ENCODE peak calls at places on chromosomes 12 and 14, in five cellular contexts. S is AG08396, G is A549, X is prostate gland, Y is aorta. Z is an unnamed sample.

GRCh38 chr14:93903342-93904184 is 23.6 kb upstream of the FAM181A start:
- DNase-seq in S (no peak), X (no peak), G (peak), Y (no peak), Z (no peak)

GRCh38 chr12:117162649-117163048 is 27.6 kb downstream of the FBXO21 start:
- DNase-seq in X (no peak), S (no peak), Y (no peak), G (no peak), Z (no peak)

GRCh38 chr12:27709932-27710591 is 570 bp upstream of the MRPS35 start:
- DNase-seq in X (peak), Y (peak), G (peak), S (no peak), Z (no peak)

GRCh38 chr12:94621662-94622359 is 28.5 kb downstream of the TMCC3 start:
- DNase-seq in X (no peak), S (no peak), Y (no peak), G (no peak), Z (peak)

GRCh38 chr14:105889666-105890473 is 363.5 kb downstream of the TMEM121 start:
- DNase-seq in S (no peak), Y (peak), X (no peak), G (no peak), Z (no peak)

GRCh38 chr14:100398044-100398443 is 74.9 kb downstream of the SLC25A47 start:
- DNase-seq in Y (no peak), X (peak), S (no peak), G (peak), Z (no peak)

GRCh38 chr12:72236071-72236705 is 36.0 kb upstream of the TRHDE start:
- DNase-seq in G (no peak), X (no peak), S (no peak), Y (no peak), Z (no peak)

GRCh38 chr12:1500095-1500801 is 94.1 kb downstream of the FBXL14 start:
- DNase-seq in Y (peak), G (peak), X (no peak), S (peak), Z (peak)

GRCh38 chr12:42104784-42105183 is 39.9 kb downstream of the GXYLT1 start:
- DNase-seq in Y (no peak), G (no peak), S (no peak), X (no peak), Z (no peak)

GRCh38 chr12:1127021-1127420 is 136.0 kb downstream of the ERC1 start:
- DNase-seq in X (no peak), S (no peak), G (no peak), Y (no peak), Z (no peak)

GRCh38 chr14:58059121-58059520 is 92.9 kb downstream of the ARMH4 start:
- DNase-seq in G (no peak), X (no peak), Y (no peak), S (no peak), Z (no peak)

GRCh38 chr12:117686911-117687377 is 281.8 kb downstream of the KSR2 start:
- DNase-seq in X (peak), Y (peak), S (peak), G (peak), Z (peak)

GRCh38 chr14:101972126-101972785 is 7.9 kb downstream of the DYNC1H1 start:
- DNase-seq in G (peak), Y (peak), X (peak), S (peak), Z (peak)

GRCh38 chr12:57631566-57632368 is 1.2 kb downstream of the B4GALNT1 start:
- DNase-seq in G (no peak), Y (no peak), S (peak), X (peak), Z (peak)

GRCh38 chr14:95500772-95501401 is 15.6 kb downstream of the SYNE3 start:
- DNase-seq in S (peak), Y (peak), G (peak), X (no peak), Z (peak)

GRCh38 chr14:55869397-55870049 is 248.7 kb upstream of the PELI2 start:
- DNase-seq in X (no peak), Y (no peak), S (no peak), G (no peak), Z (no peak)

GRCh38 chr12:76544601-76545261 is 14.8 kb downstream of the OSBPL8 start:
- DNase-seq in X (no peak), Y (no peak), G (no peak), S (no peak), Z (no peak)

GRCh38 chr12:113825705-113826104 is 140.4 kb downstream of the RBM19 start:
- DNase-seq in S (no peak), G (no peak), Y (no peak), X (no peak), Z (no peak)

Z was measured in SJSA1.